ENCODE peak calls at places on chromosomes 12 and 14, in four cellular contexts. O is T-helper 2 cell; M is islet precursor cell; D is activated CD8-positive, alpha-beta memory T cell treated with anti-CD3 and anti-CD28 coated beads for 48 hours. A is an unnamed sample.

GRCh38 chr14:95043314-95043713 is 114.0 kb downstream of the DICER1 start:
- DNase-seq in D (no peak), O (no peak), M (peak; percentile 21), A (no peak)

GRCh38 chr12:102722147-102722546 is 194.9 kb downstream of the PAH start:
- DNase-seq in D (no peak), M (no peak), O (no peak), A (no peak)

GRCh38 chr14:75047506-75047905 is 3.8 kb downstream of the MLH3 start:
- DNase-seq in O (no peak), M (no peak), D (no peak), A (peak; percentile 53)

GRCh38 chr14:70269582-70269981 is 80.8 kb upstream of the SLC8A3 start:
- DNase-seq in O (no peak), D (no peak), M (no peak), A (no peak)

GRCh38 chr12:49357099-49357678 is 10.1 kb upstream of the SPATS2 start:
- DNase-seq in O (no peak), D (no peak), M (no peak), A (peak; percentile 80)

GRCh38 chr14:93967637-93968250 is 8.6 kb downstream of the ASB2 start:
- DNase-seq in O (no peak), M (no peak), D (no peak), A (no peak)

GRCh38 chr14:22084393-22085281 is 411.0 kb upstream of the OR4E1 start:
- DNase-seq in D (no peak), O (no peak), M (no peak), A (peak; percentile 62)

GRCh38 chr14:72573725-72574426 is 320.0 kb downstream of the DPF3 start:
- DNase-seq in O (no peak), M (no peak), D (no peak), A (no peak)

GRCh38 chr12:31715283-31715825 is 13.5 kb downstream of the AMN1 start:
- DNase-seq in M (peak; percentile 75), O (no peak), D (no peak), A (no peak)

GRCh38 chr12:115443351-115443938 is 759.5 kb upstream of the TBX3 start:
- DNase-seq in M (peak; percentile 89), D (no peak), O (no peak), A (no peak)

GRCh38 chr12:25100738-25101445 is 94.1 kb downstream of the DNAI7 start:
- DNase-seq in O (no peak), M (no peak), D (no peak), A (no peak)

GRCh38 chr14:49541049-49541448 is 45.1 kb downstream of the RPS29 start:
- DNase-seq in M (no peak), O (no peak), D (no peak), A (no peak)

GRCh38 chr14:25537846-25538455 is 488.0 kb upstream of the STXBP6 start:
- DNase-seq in O (no peak), M (peak; percentile 84), D (no peak), A (peak; percentile 36)

GRCh38 chr12:63319386-63319785 is 168.4 kb upstream of the AVPR1A start:
- DNase-seq in D (no peak), M (peak; percentile 91), O (no peak), A (no peak)

GRCh38 chr12:65891987-65892481 is 67.8 kb downstream of the HMGA2 start:
- DNase-seq in D (no peak), O (no peak), M (peak; percentile 86), A (peak; percentile 100)

GRCh38 chr14:76138758-76139723 is 12.7 kb upstream of the GPATCH2L start:
- DNase-seq in M (no peak), O (no peak), D (no peak), A (no peak)

GRCh38 chr14:101844752-101845151 is 83.2 kb downstream of the PPP2R5C start:
- DNase-seq in D (no peak), M (no peak), O (no peak), A (no peak)

GRCh38 chr14:20469890-20470858 is 968 bp downstream of the PNP start:
- DNase-seq in D (peak; percentile 44), O (peak; percentile 48), M (peak; percentile 79), A (peak; percentile 88)

GRCh38 chr12:106861984-106862894 is 87.8 kb downstream of the RIC8B start:
- DNase-seq in D (no peak), M (no peak), O (no peak), A (peak; percentile 85)

GRCh38 chr14:69573841-69574265 is 818 bp downstream of the CCDC177 start:
- DNase-seq in O (no peak), M (no peak), D (no peak), A (no peak)

GRCh38 chr12:116863275-116863767 is 17.9 kb downstream of the HRK start:
- DNase-seq in O (no peak), M (peak; percentile 84), D (no peak), A (peak; percentile 77)

GRCh38 chr14:64663174-64663573 is 41.0 kb upstream of the PLEKHG3 start:
- DNase-seq in M (peak; percentile 67), D (no peak), O (no peak), A (peak; percentile 17)

GRCh38 chr14:21268612-21269251 is 510 bp downstream of the HNRNPC start:
- DNase-seq in O (no peak), D (no peak), M (no peak), A (peak; percentile 69)

GRCh38 chr14:103737432-103738045 is 21.9 kb downstream of the ZFYVE21 start:
- DNase-seq in O (no peak), M (peak; percentile 16), D (no peak), A (no peak)

GRCh38 chr12:91582799-91583198 is 400.2 kb upstream of the DCN start:
- DNase-seq in D (no peak), O (no peak), M (no peak), A (no peak)

GRCh38 chr14:73829526-73830431 is 21.9 kb upstream of the PTGR2 start:
- DNase-seq in O (no peak), D (no peak), M (no peak), A (peak; percentile 90)

GRCh38 chr14:32313977-32314376 is 15.1 kb upstream of the AKAP6 start:
- DNase-seq in D (no peak), M (no peak), O (no peak), A (no peak)

GRCh38 chr12:55068416-55069010 is 48.7 kb downstream of the NEUROD4 start:
- DNase-seq in O (no peak), M (peak; percentile 89), D (no peak), A (peak; percentile 64)

GRCh38 chr12:115354007-115354452 is 670.1 kb upstream of the TBX3 start:
- DNase-seq in M (peak; percentile 75), O (no peak), D (no peak), A (peak; percentile 98)

GRCh38 chr14:60723218-60724079 is 702 bp downstream of the SIX4 start:
- DNase-seq in O (peak; percentile 3), D (peak; percentile 18), M (peak; percentile 79), A (peak; percentile 52)

GRCh38 chr12:106845910-106846309 is 71.4 kb downstream of the RIC8B start:
- DNase-seq in M (no peak), O (no peak), D (no peak), A (no peak)

GRCh38 chr14:49992901-49993335 is 100.0 kb downstream of the ARF6 start:
- DNase-seq in D (no peak), M (no peak), O (no peak), A (peak; percentile 90)

GRCh38 chr12:44628180-44628579 is 247.9 kb downstream of the NELL2 start:
- DNase-seq in M (no peak), D (no peak), O (no peak), A (no peak)